ENCODE peak calls at places on chromosomes 5 and 9, in ten cellular contexts. T, I, B, Y, K, E, N, H, M and J are unnamed samples.

GRCh38 chr9:133348763-133349573 is 950 bp downstream of the RPL7A start:
- DNase-seq in E (peak; percentile 29), H (no peak), Y (no peak), K (no peak), N (no peak), M (no peak), T (no peak), B (no peak), I (no peak), J (no peak)

GRCh38 chr5:33713087-33713486 is 178.7 kb downstream of the ADAMTS12 start:
- DNase-seq in K (no peak), Y (no peak), M (no peak), E (no peak), N (no peak), B (no peak), I (no peak), T (no peak), H (no peak), J (no peak)

GRCh38 chr5:51618234-51618633 is 235.0 kb downstream of the ISL1 start:
- DNase-seq in K (no peak), H (no peak), N (no peak), T (no peak), I (peak; percentile 9), B (no peak), Y (no peak), M (no peak), E (no peak), J (no peak)

GRCh38 chr5:148640471-148640870 is 13.9 kb downstream of the HTR4 start:
- DNase-seq in H (no peak), I (no peak), B (no peak), E (no peak), Y (no peak), T (no peak), K (no peak), N (no peak), M (no peak), J (no peak)

GRCh38 chr9:4174781-4175180 is 125.1 kb downstream of the GLIS3 start:
- DNase-seq in N (no peak), B (no peak), I (no peak), E (no peak), K (no peak), M (no peak), T (no peak), H (no peak), Y (no peak), J (no peak)

GRCh38 chr5:15056988-15057592 is 185.5 kb upstream of the ANKH start:
- DNase-seq in I (no peak), B (no peak), N (no peak), M (no peak), Y (no peak), T (no peak), H (no peak), E (no peak), K (no peak), J (no peak)

GRCh38 chr9:35937227-35937626 is 20.7 kb downstream of the OR2S2 start:
- DNase-seq in B (no peak), I (no peak), Y (no peak), M (no peak), N (no peak), K (no peak), H (no peak), E (peak; percentile 44), T (no peak), J (no peak)

GRCh38 chr9:137194909-137195308 is 5.6 kb downstream of the TPRN start:
- DNase-seq in Y (no peak), E (no peak), K (no peak), B (no peak), N (no peak), M (no peak), I (no peak), H (no peak), T (no peak), J (no peak)

GRCh38 chr5:121915765-121916164 is 46.0 kb upstream of the SRFBP1 start:
- DNase-seq in H (no peak), I (no peak), B (no peak), K (peak; percentile 0), N (no peak), E (no peak), Y (no peak), M (no peak), T (no peak), J (no peak)

GRCh38 chr9:2496160-2496559 is 125.4 kb upstream of the VLDLR start:
- DNase-seq in H (no peak), T (no peak), B (no peak), K (no peak), Y (no peak), M (no peak), N (no peak), I (no peak), E (no peak), J (no peak)
- H3K4me1 ChIP-seq in H (peaks cover 3% of the 10 kb centered on the region), T (peaks cover 9% of the 10 kb centered on the region), B (no peaks in the 10 kb centered on the region), K (peaks cover 14% of the 10 kb centered on the region), Y (peaks cover 4% of the 10 kb centered on the region), M (no peaks in the 10 kb centered on the region), N (no peaks in the 10 kb centered on the region), I (no peaks in the 10 kb centered on the region), E (no peaks in the 10 kb centered on the region), J (peaks cover 3% of the 10 kb centered on the region)

DNA sequence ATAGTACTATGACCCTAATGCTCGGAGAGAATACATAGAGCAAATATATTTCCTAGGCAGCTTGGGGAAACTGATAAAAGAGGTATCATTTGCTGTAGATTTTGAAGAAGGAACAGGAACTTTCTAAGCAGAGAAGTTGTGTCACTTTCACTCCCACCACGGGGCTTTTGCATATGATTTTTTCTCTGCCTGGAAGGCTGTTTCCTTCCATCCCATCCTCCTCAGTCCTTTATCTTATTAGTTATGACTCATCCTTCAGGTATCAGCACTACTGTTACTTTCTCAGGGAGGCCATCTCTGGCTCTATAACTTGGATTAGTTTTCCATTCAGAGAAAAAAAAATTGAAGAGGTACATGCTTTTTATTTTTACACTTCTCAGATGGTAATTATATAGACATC is 2006.1 kb upstream of the WWC1 start:
- DNase-seq in K (no peak), Y (no peak), B (no peak), T (no peak), N (no peak), H (no peak), M (no peak), I (no peak), E (no peak), J (no peak)
- H3K9me3 ChIP-seq in K (no peaks in the 10 kb centered on the region), Y (peaks cover 3% of the 10 kb centered on the region), B (no peaks in the 10 kb centered on the region), T (no peaks in the 10 kb centered on the region), N (peaks cover 1% of the 10 kb centered on the region), H (no peaks in the 10 kb centered on the region), M (no peaks in the 10 kb centered on the region), I (no peaks in the 10 kb centered on the region), E (no peaks in the 10 kb centered on the region), J (no peaks in the 10 kb centered on the region)

GRCh38 chr5:150502106-150502505 is 5.8 kb upstream of the NDST1 start:
- DNase-seq in M (no peak), B (no peak), Y (no peak), T (no peak), K (peak; percentile 42), E (no peak), H (no peak), I (no peak), N (no peak), J (no peak)
- H3K4me1 ChIP-seq in M (peaks cover 46% of the 10 kb centered on the region), B (no peaks in the 10 kb centered on the region), Y (peaks cover 98% of the 10 kb centered on the region), T (peaks cover 45% of the 10 kb centered on the region), K (peaks cover 92% of the 10 kb centered on the region), E (peaks cover 12% of the 10 kb centered on the region), H (peaks cover 96% of the 10 kb centered on the region), I (peaks cover 10% of the 10 kb centered on the region), N (peaks cover 6% of the 10 kb centered on the region), J (peaks cover 12% of the 10 kb centered on the region)

DNA sequence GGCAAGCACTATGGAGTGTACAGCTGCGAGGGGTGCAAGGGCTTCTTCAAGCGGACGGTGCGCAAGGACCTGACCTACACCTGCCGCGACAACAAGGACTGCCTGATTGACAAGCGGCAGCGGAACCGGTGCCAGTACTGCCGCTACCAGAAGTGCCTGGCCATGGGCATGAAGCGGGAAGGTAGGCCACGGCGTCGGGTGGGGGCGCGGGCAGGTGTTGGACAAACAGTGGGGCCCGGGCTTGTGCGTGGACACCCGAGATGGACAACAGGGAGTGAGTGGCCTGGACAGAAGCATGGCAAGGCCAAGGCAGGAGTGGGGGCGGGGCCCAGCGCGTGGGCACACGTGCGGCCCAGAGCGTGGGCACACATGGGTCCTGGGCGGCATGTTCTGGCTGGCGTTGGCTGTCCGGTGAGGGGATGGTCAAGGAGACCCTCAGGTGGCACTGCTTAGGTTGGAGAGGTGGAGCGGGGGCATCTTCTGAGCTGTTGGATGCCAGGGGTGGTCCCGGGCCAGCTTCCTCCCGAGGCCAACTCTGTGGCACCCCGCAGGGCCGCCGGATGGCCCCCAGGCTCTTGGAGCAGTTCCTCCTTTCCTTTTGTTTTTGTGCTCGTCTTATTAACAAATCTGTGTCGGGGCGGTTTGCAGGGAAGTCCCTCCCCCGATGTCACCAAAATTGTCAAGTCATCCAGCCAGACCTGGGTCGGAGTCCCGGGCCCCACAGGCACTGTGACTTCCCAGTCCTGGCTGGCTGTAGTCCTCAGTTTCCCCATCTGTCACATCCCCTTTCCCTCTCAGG is 82.9 kb downstream of the RXRA start:
- DNase-seq in N (no peak), T (no peak), K (no peak), E (no peak), Y (no peak), H (no peak), M (peak; percentile 51), I (peak; percentile 52), B (no peak), J (no peak)
- H3K9me3 ChIP-seq in N (no peaks in the 10 kb centered on the region), T (no peaks in the 10 kb centered on the region), K (no peaks in the 10 kb centered on the region), E (no peaks in the 10 kb centered on the region), Y (no peaks in the 10 kb centered on the region), H (no peaks in the 10 kb centered on the region), M (no peaks in the 10 kb centered on the region), I (no peaks in the 10 kb centered on the region), B (no peaks in the 10 kb centered on the region), J (no peaks in the 10 kb centered on the region)

GRCh38 chr9:74071502-74071901 is 425.6 kb upstream of the RORB start:
- DNase-seq in I (no peak), E (no peak), B (no peak), T (no peak), Y (no peak), N (no peak), M (no peak), H (no peak), K (no peak), J (no peak)

GRCh38 chr9:74078647-74079046 is 418.5 kb upstream of the RORB start:
- DNase-seq in Y (no peak), B (no peak), T (no peak), E (no peak), N (no peak), I (peak; percentile 8), H (no peak), K (peak; percentile 56), M (no peak), J (no peak)

DNA sequence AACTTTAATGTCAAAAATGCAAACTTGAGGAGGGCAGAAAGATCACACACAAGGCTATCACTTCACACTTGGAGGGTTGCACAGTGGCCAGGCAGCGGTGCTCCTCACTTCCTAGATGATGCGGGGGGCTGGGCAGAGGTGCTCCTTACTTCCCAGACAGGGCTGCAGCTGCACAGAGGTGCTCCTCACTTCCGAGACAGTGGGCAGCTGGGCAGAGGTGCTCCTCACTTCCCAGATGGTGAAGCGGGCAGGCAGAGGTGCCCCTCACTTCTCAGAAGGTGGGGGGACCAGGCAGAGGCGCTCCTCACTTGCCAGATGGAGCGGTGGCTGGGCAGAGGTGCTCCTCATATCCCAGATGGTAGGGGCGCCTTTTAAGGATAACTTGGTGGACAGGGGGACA is 423.2 kb upstream of the RORB start:
- DNase-seq in K (no peak), H (peak; percentile 55), M (no peak), E (no peak), N (peak; percentile 32), Y (no peak), B (no peak), I (no peak), T (no peak), J (no peak)
- H3K4me1 ChIP-seq in K (peaks cover 10% of the 10 kb centered on the region), H (no peaks in the 10 kb centered on the region), M (no peaks in the 10 kb centered on the region), E (no peaks in the 10 kb centered on the region), N (no peaks in the 10 kb centered on the region), Y (no peaks in the 10 kb centered on the region), B (no peaks in the 10 kb centered on the region), I (no peaks in the 10 kb centered on the region), T (no peaks in the 10 kb centered on the region), J (no peaks in the 10 kb centered on the region)

GRCh38 chr9:134462304-134462703 is 136.0 kb downstream of the RXRA start:
- DNase-seq in Y (no peak), H (no peak), T (no peak), E (no peak), M (no peak), I (no peak), N (no peak), B (no peak), K (no peak), J (no peak)
- H3K9me3 ChIP-seq in Y (no peaks in the 10 kb centered on the region), H (no peaks in the 10 kb centered on the region), T (no peaks in the 10 kb centered on the region), E (no peaks in the 10 kb centered on the region), M (peaks cover 2% of the 10 kb centered on the region), I (no peaks in the 10 kb centered on the region), N (no peaks in the 10 kb centered on the region), B (no peaks in the 10 kb centered on the region), K (peaks cover 5% of the 10 kb centered on the region), J (no peaks in the 10 kb centered on the region)